ENCODE peak calls at places on chromosome 2, in seven cellular contexts. C is mucosa of descending colon, J is upper lobe of right lung, I is epithelial cell of esophagus, B is cardiac fibroblast, X is PC-3, W is gastrocnemius medialis. M is an unnamed sample.

GRCh38 chr2:41904459-41904858 is 143.4 kb upstream of the PKDCC start:
- DNase-seq in J (no peak), W (no peak), B (no peak), I (no peak), X (no peak), C (no peak), M (no peak)

GRCh38 chr2:149885468-149885867 is 297.9 kb upstream of the MMADHC start:
- DNase-seq in C (no peak), I (peak), B (no peak), X (peak), W (peak), J (no peak), M (no peak)

GRCh38 chr2:28413152-28413895 is 20.7 kb downstream of the FOSL2 start:
- DNase-seq in J (peak), X (no peak), W (peak), I (no peak), B (no peak), C (peak), M (no peak)

GRCh38 chr2:71505086-71505769 is 51.9 kb downstream of the DYSF start:
- DNase-seq in C (no peak), J (peak), B (peak), I (no peak), X (no peak), W (peak), M (peak)

GRCh38 chr2:26532301-26533250 is 54.7 kb upstream of the OTOF start:
- DNase-seq in B (no peak), I (no peak), J (peak), C (no peak), X (no peak), W (peak), M (no peak)

GRCh38 chr2:5253263-5253662 is 438.9 kb upstream of the SOX11 start:
- DNase-seq in C (no peak), I (no peak), X (no peak), W (no peak), J (no peak), B (no peak), M (no peak)

GRCh38 chr2:188623995-188624643 is 332.4 kb downstream of the GULP1 start:
- DNase-seq in I (peak), W (no peak), B (peak), X (no peak), C (no peak), J (no peak), M (peak)

GRCh38 chr2:216328347-216328746 is 43.9 kb downstream of the MARCHF4 start:
- DNase-seq in W (no peak), B (peak), J (no peak), I (peak), X (peak), C (no peak), M (peak)

GRCh38 chr2:120797421-120798289 is 62.0 kb downstream of the GLI2 start:
- DNase-seq in X (no peak), C (no peak), B (no peak), J (no peak), W (no peak), I (no peak), M (no peak)

DNA sequence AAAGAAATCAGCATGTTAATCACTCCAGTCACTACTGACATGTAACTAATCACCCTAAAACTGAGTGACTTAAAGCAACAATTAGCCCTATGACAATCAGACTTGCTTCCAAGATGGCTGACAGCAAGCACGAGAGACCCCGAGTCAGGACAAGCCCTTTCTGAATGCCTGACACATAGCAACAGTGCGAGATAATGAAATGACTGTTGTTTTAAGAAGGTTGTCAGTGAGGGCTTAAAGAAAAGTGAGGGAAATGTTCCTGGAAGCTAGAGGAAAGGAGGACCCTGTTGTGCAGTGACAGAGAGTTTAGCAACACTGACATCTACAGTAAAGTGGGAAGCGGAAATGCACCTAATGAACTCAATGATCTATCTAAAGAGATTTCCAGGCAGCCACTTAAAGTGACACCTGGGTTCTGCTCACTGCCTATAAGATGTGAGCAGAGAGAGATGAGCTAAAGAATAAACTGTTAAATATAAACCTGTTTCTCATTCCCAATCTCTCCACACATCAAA is 163.1 kb downstream of the STK39 start:
- DNase-seq in J (no peak), X (no peak), W (no peak), C (no peak), B (no peak), I (peak), M (no peak)
- TF ChIP-seq CTCF in J (no peak), X (no peak), W (no peak), C (no peak), B (no peak), I (no peak), M (no peak)

DNA sequence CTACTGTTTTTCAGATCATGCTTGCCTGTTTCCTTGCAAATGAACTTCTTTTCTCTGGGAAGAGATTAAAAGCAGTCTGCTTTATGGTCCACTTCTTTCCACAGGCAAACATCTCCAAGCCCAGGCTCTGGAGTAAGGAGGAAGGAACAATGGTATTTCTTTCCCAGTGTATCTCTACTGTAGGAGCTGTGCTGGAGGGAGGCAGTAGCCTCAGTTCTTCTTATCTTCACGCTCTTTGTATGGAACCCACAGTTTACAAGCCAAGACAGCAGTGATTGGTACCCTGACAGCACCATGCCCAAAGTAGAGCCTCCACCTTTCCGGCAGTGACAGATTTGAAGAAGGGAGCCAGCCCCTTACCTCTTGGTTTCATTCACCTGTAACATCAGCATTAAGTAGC is 35.2 kb downstream of the SPOPL start:
- DNase-seq in B (no peak), C (no peak), J (no peak), X (no peak), I (no peak), W (no peak), M (no peak)
- H3K4me3 ChIP-seq in B (no peak), C (no peak), J (no peak), X (no peak), I (no peak), W (no peak), M (no peak)

DNA sequence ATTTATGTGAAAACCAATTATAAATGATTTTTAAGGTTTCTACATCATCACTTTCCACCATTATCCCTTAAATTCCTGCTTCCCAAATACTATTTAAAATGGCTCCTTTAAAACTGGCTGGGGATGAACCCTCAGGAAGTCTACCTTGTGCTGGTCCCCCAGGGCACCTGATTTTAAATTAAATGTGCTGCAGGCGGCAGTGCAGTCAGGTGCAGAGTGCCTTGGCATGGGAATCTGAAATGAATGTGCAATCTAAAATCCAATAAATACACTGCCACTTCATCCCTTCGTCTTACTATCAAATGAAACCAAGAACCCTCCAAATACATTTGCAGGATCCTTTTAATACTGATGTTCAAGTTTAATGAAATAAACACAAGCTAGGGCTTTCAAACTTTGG is 61.8 kb downstream of the C2orf76 start:
- DNase-seq in X (no peak), J (no peak), B (no peak), W (no peak), C (no peak), I (no peak), M (no peak)
- TF ChIP-seq CTCF in X (no peak), J (no peak), B (no peak), W (no peak), C (no peak), I (no peak), M (no peak)

DNA sequence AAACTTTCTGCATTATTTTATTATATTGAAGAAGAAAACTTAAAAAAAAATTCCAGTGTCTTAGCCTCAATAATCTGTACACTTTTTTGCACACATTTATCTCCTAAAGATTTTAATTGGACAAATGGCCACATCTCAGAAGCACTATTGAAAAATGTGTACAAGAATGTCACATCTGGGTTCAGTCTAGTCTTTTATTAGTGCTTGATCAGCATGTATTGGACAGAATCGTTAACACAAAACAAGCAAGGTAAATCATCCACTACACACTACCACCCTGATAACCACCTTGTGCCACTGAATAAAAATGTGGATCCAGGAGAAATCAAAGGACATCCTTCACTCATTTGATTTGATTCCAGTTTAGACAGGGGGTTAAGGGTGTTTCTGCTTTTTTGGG is 554.8 kb downstream of the ARHGAP15 start:
- DNase-seq in C (no peak), B (no peak), X (no peak), W (no peak), J (no peak), I (no peak), M (no peak)
- H3K4me3 ChIP-seq in C (no peak), B (no peak), X (no peak), W (no peak), J (no peak), I (no peak), M (no peak)

DNA sequence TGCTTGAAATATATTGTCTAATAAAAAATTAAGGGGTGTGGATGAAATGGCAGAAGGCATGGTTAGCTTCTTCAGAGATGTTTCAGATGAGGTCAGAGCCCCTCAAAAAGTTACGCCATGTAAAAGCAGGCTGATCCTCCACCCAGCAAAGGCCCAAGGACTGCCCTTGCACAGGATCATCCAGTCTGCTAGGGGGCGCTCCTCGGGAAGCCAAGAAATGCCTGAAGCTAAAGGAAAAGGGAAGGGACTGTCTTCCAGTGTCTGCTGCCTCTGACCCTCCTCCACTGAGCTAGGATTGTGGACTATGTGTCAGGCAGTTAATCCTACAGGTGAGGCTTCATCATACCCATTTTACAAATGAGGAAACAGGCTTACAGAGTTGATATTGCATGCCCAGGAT is 33.8 kb upstream of the TEX51 start:
- DNase-seq in I (no peak), X (no peak), B (no peak), W (no peak), J (no peak), C (no peak), M (peak)
- TF ChIP-seq CTCF in I (no peak), X (peak), B (peak), W (no peak), J (no peak), C (no peak), M (peak)

DNA sequence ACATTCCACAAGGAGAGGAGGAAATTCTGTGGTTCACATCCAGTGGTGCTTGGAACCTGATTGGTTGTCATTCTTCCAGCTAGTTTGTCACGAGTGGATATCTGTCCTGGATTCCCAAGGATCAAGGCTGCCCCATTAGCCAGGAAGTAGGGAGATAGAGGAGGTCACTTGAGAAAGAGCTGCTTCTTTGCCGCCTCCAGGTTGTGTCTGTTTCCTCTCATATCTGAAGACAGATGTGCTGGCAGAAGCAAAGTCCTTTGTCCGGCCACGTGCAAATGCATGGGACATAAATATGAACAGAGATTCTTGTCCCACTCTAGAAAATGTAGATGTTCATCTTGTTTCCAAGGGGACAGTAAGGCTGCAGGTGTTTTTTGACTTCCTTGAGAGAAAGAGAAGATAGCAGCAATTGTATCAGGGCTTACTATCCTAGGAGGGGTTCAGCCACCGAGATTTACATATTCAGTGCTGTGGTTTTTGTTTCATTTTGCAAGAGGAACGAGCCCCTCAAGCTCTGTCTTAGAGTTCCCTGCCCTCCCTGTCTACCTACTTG is 174.4 kb downstream of the RPIA start:
- DNase-seq in C (no peak), B (no peak), X (no peak), J (no peak), W (no peak), I (no peak), M (no peak)
- H3K4me3 ChIP-seq in C (no peak), B (no peak), X (no peak), J (no peak), W (no peak), I (no peak), M (no peak)

GRCh38 chr2:36330456-36331395 is 24.9 kb upstream of the CRIM1 start:
- DNase-seq in J (no peak), X (no peak), W (no peak), B (no peak), C (no peak), I (peak), M (no peak)

GRCh38 chr2:36336321-36336720 is 19.3 kb upstream of the CRIM1 start:
- DNase-seq in B (no peak), W (no peak), I (no peak), C (no peak), X (no peak), J (no peak), M (no peak)

GRCh38 chr2:36329746-36330145 is 25.8 kb upstream of the CRIM1 start:
- DNase-seq in C (no peak), I (peak), B (peak), X (peak), W (no peak), J (no peak), M (no peak)

GRCh38 chr2:36335597-36335996 is 20.0 kb upstream of the CRIM1 start:
- DNase-seq in I (no peak), J (no peak), C (no peak), B (no peak), X (no peak), W (no peak), M (no peak)

DNA sequence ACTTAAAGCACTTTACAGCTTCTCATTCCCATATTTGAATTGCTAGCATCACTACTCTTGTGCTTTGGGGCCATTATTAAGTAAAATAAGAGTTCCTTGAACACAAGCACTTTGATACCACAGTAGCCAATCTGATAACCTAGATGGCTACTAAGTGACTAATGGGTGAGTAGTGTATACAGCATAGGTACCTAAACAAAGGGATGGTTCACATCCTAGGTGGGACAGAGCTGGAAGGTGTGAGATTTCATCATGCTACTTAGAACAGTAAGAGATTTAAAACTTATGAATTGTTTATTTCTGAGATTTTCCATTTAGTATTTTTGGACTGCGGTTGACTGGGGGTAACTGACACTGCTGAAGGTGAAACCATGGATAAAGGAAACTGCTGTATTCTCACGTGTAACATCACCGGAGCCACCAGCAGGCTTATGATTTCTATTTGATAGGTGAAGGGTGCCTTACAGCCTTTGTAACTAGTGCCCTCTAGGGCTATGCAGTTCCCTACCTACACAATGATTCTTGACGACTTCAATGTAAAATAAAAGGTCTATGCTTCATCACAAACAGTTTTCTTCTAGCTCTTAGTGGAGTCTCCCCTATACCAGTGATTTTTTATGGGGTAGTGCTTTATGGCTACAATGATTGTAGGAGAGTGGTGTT is 22.1 kb upstream of the CRIM1 start:
- DNase-seq in B (no peak), I (peak), J (no peak), W (no peak), C (no peak), X (peak), M (no peak)
- TF ChIP-seq CTCF in B (no peak), I (peak), J (no peak), W (no peak), C (no peak), X (peak), M (peak)

DNA sequence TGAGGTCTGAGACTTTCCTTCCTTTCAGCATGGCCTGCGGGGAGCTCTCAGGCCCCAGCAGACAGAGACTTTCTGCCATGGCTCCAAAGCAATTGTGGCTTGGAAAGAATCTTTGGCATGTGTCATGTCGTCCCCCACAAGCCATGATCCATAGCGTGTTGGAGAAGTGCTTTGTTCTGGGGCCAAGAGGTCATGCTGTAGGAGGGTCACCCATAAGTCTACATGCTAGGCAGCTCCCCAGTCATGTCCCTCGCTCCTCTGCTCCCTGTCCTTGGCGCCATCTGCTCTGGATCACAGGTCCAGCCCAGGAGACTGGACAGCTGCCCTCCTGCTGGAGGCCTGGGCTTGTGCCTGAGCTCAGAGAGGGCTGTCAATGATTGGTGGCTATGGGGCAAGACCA is 78.8 kb upstream of the LCLAT1 start:
- DNase-seq in I (no peak), J (peak), B (no peak), C (no peak), W (no peak), X (no peak), M (no peak)
- H3K4me3 ChIP-seq in I (no peak), J (no peak), B (no peak), C (no peak), W (no peak), X (no peak), M (no peak)

GRCh38 chr2:169485650-169486138 is 6.4 kb downstream of the BBS5 start:
- DNase-seq in C (no peak), B (no peak), I (no peak), X (no peak), W (no peak), J (no peak), M (no peak)
- TF ChIP-seq CTCF in C (no peak), B (no peak), I (no peak), X (no peak), W (no peak), J (no peak), M (no peak)

M was measured in A673.